ENCODE peak calls at places on chromosome 7, in five cellular contexts. X is stimulated activated CD8-positive, alpha-beta memory T cell treated with anti-CD3 and anti-CD28 coated beads, Interleukin-15, amount 100 ng/mL, for 24 hours; J is endothelial cell; N is GM13976; I is D721Med. P is an unnamed sample.

GRCh38 chr7:4753610-4754432 is 21.6 kb upstream of the AP5Z1 start:
- DNase-seq in X (peak; percentile 83), J (peak; percentile 82), N (peak; percentile 91), I (peak; percentile 95), P (peak; percentile 16)

GRCh38 chr7:132739271-132739955 is 163.1 kb upstream of the PLXNA4 start:
- DNase-seq in X (no peak), J (no peak), N (no peak), I (no peak), P (peak; percentile 12)

GRCh38 chr7:55254242-55254595 is 110.9 kb upstream of the LANCL2 start:
- DNase-seq in X (no peak), J (no peak), N (no peak), I (no peak), P (no peak)

GRCh38 chr7:127504715-127505114 is 80.7 kb downstream of the GCC1 start:
- DNase-seq in X (no peak), J (peak; percentile 15), N (peak; percentile 22), I (no peak), P (no peak)

GRCh38 chr7:7562736-7563135 is 3.9 kb upstream of the MIOS start:
- DNase-seq in X (no peak), J (no peak), N (no peak), I (no peak), P (no peak)

GRCh38 chr7:125173571-125173970 is 243.9 kb upstream of the POT1 start:
- DNase-seq in X (no peak), J (no peak), N (no peak), I (no peak), P (no peak)

GRCh38 chr7:33882040-33882800 is 23.1 kb upstream of the BMPER start:
- DNase-seq in X (no peak), J (no peak), N (no peak), I (no peak), P (no peak)

GRCh38 chr7:111006691-111007090 is 84.2 kb upstream of the LRRN3 start:
- DNase-seq in X (no peak), J (no peak), N (no peak), I (no peak), P (no peak)

GRCh38 chr7:127885843-127886242 is 145.4 kb downstream of the LRRC4 start:
- DNase-seq in X (no peak), J (no peak), N (no peak), I (no peak), P (no peak)

GRCh38 chr7:128381161-128381821 is 19.8 kb upstream of the PRRT4 start:
- DNase-seq in X (no peak), J (peak; percentile 63), N (peak; percentile 66), I (no peak), P (no peak)

P was measured in GOT3.